ENCODE peak calls at places on chromosomes 5 and 9, in eight cellular contexts. G is GM06990, A is MCF 10A, K is neural crest cell, I is endothelial cell, Y is osteoblast, O is GM13976, Q is foreskin fibroblast. N is an unnamed sample.

GRCh38 chr5:173896631-173897030 is 8.5 kb downstream of the CPEB4 start:
- DNase-seq in G (no peak), A (no peak), K (no peak), I (no peak), Y (no peak), O (no peak), Q (no peak), N (no peak)

GRCh38 chr5:83720805-83721431 is at the start of gene HAPLN1:
- DNase-seq in G (no peak), A (no peak), K (peak), I (peak), Y (peak), O (no peak), Q (no peak), N (no peak)

GRCh38 chr9:28883209-28883608 is 1309.9 kb upstream of the C9orf72 start:
- DNase-seq in G (no peak), A (no peak), K (no peak), I (no peak), Y (no peak), O (no peak), Q (no peak), N (no peak)

GRCh38 chr9:116979461-116979860 is 292.4 kb downstream of the TRIM32 start:
- DNase-seq in G (no peak), A (peak), K (no peak), I (no peak), Y (no peak), O (no peak), Q (no peak), N (no peak)

GRCh38 chr5:152427691-152428090 is 22.6 kb upstream of the NMUR2 start:
- DNase-seq in G (no peak), A (no peak), K (no peak), I (no peak), Y (no peak), O (no peak), Q (no peak), N (no peak)

GRCh38 chr5:60131504-60131903 is 238.0 kb upstream of the PDE4D start:
- DNase-seq in G (no peak), A (no peak), K (no peak), I (no peak), Y (no peak), O (no peak), Q (no peak), N (no peak)

GRCh38 chr5:21919417-21920022 is 933.6 kb downstream of the CDH12 start:
- DNase-seq in G (no peak), A (peak), K (peak), I (peak), Y (peak), O (peak), Q (no peak), N (peak)

GRCh38 chr9:120353501-120353900 is 226.5 kb downstream of the CDK5RAP2 start:
- DNase-seq in G (no peak), A (no peak), K (no peak), I (no peak), Y (peak), O (no peak), Q (peak), N (no peak)

DNA sequence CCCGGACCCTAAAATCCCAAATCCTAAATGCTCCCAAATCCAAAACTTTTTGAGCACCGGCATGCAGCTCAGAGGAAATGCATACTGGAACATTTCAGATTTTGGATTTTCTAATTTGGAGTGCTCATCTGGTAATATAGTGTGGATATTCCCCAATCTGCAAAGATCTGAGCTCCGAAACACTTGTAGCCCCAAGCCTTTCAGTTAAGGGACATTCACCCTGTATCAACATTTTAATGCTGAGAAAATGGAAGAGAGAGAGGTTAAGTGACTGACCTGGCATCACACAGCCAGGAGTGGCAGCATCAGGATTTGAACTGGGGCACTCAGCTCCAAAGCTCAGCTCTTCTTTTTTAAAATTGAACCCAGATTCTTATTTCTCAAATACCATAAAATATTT is 30.7 kb downstream of the QRFP start:
- DNase-seq in G (no peak), A (no peak), K (no peak), I (no peak), Y (no peak), O (no peak), Q (no peak), N (no peak)
- TF ChIP-seq CTCF in G (no peak), A (no peak), K (no peak), I (no peak), Y (no peak), O (no peak), Q (no peak), N (no peak)

GRCh38 chr5:43401827-43402226 is 10.4 kb downstream of the CCL28 start:
- DNase-seq in G (no peak), A (peak), K (no peak), I (no peak), Y (peak), O (no peak), Q (no peak), N (no peak)

GRCh38 chr5:43396762-43397304 is 15.4 kb downstream of the CCL28 start:
- DNase-seq in G (peak), A (peak), K (no peak), I (peak), Y (peak), O (peak), Q (no peak), N (peak)

DNA sequence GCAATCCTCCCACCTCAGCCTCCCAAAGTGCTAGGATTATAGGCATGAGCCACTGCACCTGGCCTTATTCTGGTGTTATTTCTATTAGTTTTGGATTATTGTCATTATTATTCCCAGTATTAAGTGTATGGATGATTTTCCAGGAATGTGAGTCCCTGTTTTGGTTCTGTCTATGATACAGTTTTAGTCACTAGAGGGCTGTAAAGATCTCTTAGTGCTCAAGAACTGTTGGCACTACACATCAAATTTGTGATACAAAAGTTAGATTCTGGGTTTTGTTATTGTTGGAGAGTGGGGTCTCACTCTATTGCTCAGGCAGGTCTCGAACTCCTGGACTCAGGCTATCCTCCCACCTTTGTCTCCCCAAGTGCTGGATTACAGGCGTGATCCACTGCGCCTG is 12.1 kb downstream of the CCL28 start:
- DNase-seq in G (no peak), A (peak), K (no peak), I (no peak), Y (peak), O (no peak), Q (no peak), N (no peak)
- TF ChIP-seq CTCF in G (no peak), A (peak), K (no peak), I (no peak), Y (peak), O (no peak), Q (peak), N (no peak)

DNA sequence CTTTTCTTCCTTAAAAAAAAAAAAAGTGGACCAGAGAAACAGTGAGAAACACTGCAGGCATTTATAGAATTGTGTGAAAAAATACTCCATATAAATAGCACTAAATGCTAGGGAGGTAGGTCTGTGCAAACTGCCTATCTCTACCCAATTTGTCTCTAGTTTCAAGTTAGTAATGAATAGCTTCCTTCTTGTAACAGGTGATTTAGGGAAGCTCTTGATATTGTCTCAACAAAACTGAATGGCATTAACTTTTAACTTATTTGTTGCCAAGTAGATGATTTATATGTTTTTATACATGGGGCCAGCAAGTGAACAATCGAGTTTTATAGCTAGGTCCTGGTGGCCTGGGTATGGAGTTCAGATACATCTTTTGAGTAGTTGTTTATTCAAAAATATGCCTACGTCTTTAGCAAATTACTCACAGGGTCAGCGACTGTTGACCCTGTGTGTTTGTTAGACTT is 283.6 kb downstream of the NR3C1 start:
- DNase-seq in G (no peak), A (no peak), K (no peak), I (no peak), Y (peak), O (no peak), Q (no peak), N (no peak)
- TF ChIP-seq CTCF in G (no peak), A (no peak), K (no peak), I (no peak), Y (no peak), O (no peak), Q (no peak), N (no peak)

GRCh38 chr5:108857905-108858304 is 110.2 kb downstream of the FER start:
- DNase-seq in G (no peak), A (no peak), K (no peak), I (no peak), Y (no peak), O (no peak), Q (no peak), N (no peak)
- TF ChIP-seq CTCF in G (no peak), A (no peak), K (no peak), I (no peak), Y (no peak), O (no peak), Q (no peak), N (no peak)

GRCh38 chr5:178605788-178606187 is 15.6 kb upstream of the COL23A1 start:
- DNase-seq in G (no peak), A (no peak), K (no peak), I (no peak), Y (no peak), O (no peak), Q (no peak), N (no peak)

GRCh38 chr5:178606269-178606668 is 16.1 kb upstream of the COL23A1 start:
- DNase-seq in G (no peak), A (no peak), K (no peak), I (no peak), Y (no peak), O (no peak), Q (no peak), N (no peak)

GRCh38 chr5:178602752-178603151 is 12.6 kb upstream of the COL23A1 start:
- DNase-seq in G (no peak), A (no peak), K (no peak), I (no peak), Y (peak), O (no peak), Q (no peak), N (no peak)
- TF ChIP-seq CTCF in G (no peak), A (no peak), K (no peak), I (no peak), Y (no peak), O (no peak), Q (no peak), N (no peak)

DNA sequence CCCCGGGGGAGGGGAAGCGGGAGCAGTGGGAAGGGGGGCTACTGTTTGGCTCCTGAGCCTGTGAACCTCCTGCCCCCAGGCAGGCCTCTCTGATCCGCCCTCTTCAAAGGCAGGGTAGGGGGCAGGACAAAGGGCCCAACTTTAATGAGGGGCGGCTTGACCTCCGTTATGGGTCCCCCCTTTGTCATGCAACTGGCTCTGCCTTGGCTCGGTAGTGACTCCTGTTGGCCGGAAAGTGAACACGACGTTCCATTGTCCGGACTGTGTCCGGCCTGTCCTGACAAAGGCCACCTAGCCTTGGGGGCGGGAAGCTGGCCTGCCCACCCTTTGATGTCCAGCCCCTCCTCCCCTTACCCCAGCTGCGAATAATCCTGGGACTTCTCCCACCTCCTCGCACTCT is 1.3 kb downstream of the CDX1 start:
- DNase-seq in G (no peak), A (no peak), K (no peak), I (no peak), Y (no peak), O (no peak), Q (no peak), N (no peak)
- TF ChIP-seq CTCF in G (no peak), A (peak), K (no peak), I (no peak), Y (peak), O (no peak), Q (no peak), N (no peak)

GRCh38 chr5:103037673-103038455 is 82.1 kb downstream of the GIN1 start:
- DNase-seq in G (no peak), A (no peak), K (no peak), I (no peak), Y (peak), O (no peak), Q (peak), N (no peak)
- TF ChIP-seq CTCF in G (no peak), A (no peak), K (no peak), I (no peak), Y (no peak), O (no peak), Q (no peak), N (no peak)

GRCh38 chr5:80204808-80205614 is 50.8 kb downstream of the SERINC5 start:
- DNase-seq in G (no peak), A (no peak), K (no peak), I (peak), Y (no peak), O (no peak), Q (no peak), N (no peak)
- TF ChIP-seq CTCF in G (no peak), A (no peak), K (no peak), I (no peak), Y (no peak), O (no peak), Q (no peak), N (peak)

GRCh38 chr9:20270176-20270575 is 352.1 kb downstream of the MLLT3 start:
- DNase-seq in G (no peak), A (no peak), K (no peak), I (no peak), Y (no peak), O (no peak), Q (no peak), N (no peak)

GRCh38 chr9:20276762-20277161 is 345.5 kb downstream of the MLLT3 start:
- DNase-seq in G (no peak), A (no peak), K (no peak), I (no peak), Y (peak), O (no peak), Q (no peak), N (no peak)

GRCh38 chr9:20269620-20270019 is 352.7 kb downstream of the MLLT3 start:
- DNase-seq in G (no peak), A (no peak), K (no peak), I (no peak), Y (no peak), O (no peak), Q (no peak), N (no peak)

GRCh38 chr9:20271107-20271506 is 351.2 kb downstream of the MLLT3 start:
- DNase-seq in G (no peak), A (no peak), K (no peak), I (no peak), Y (peak), O (no peak), Q (peak), N (no peak)

DNA sequence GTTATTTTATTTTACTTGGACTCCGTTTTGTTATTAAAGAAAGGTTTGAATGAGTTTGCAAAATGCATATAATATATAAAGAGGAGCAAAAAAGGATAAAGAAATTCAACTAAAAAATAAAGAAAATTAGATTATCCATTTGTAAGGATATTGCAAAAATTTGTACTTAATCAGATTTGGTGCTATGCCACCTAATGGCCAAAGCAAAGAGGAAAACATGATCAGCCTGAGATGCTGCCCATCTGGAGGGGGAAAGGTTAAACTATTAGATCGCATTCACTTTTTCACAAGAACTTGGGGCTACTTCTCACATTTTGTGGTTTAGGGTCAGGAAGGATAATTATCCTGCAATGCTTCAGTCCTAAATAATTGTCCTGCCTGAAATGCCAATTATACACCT is 350.6 kb downstream of the MLLT3 start:
- DNase-seq in G (no peak), A (no peak), K (no peak), I (no peak), Y (no peak), O (no peak), Q (no peak), N (no peak)
- TF ChIP-seq CTCF in G (peak), A (peak), K (no peak), I (peak), Y (peak), O (no peak), Q (peak), N (peak)

GRCh38 chr9:134641173-134641985 is at the start of gene COL5A1:
- DNase-seq in G (no peak), A (no peak), K (peak), I (peak), Y (peak), O (no peak), Q (peak), N (peak)
- TF ChIP-seq CTCF in G (no peak), A (no peak), K (peak), I (no peak), Y (no peak), O (no peak), Q (no peak), N (no peak)